ENCODE peak calls at places on chromosomes 11 and 22, in eight cellular contexts. One of them, this sample, is unnamed.

GRCh38 chr11:93719310-93719709 is 22.0 kb downstream of the TAF1D start:
- DNase-seq in DMS153: no peak
- DNase-seq in HS-27A: no peak
- DNase-seq in cerebellar cortex: no peak
- DNase-seq in left colon: no peak
- DNase-seq in effector memory CD4-positive, alpha-beta T cell: no peak
- DNase-seq in activated naive CD4-positive, alpha-beta T cell: no peak
- DNase-seq in colonic mucosa: no peak
- DNase-seq in this sample: no peak

GRCh38 chr11:115580416-115580815 is 76.2 kb upstream of the CADM1 start:
- DNase-seq in HS-27A: no peak
- DNase-seq in DMS153: no peak
- DNase-seq in activated naive CD4-positive, alpha-beta T cell: no peak
- DNase-seq in cerebellar cortex: no peak
- DNase-seq in effector memory CD4-positive, alpha-beta T cell: no peak
- DNase-seq in left colon: no peak
- DNase-seq in colonic mucosa: no peak
- DNase-seq in this sample: no peak

GRCh38 chr11:13335319-13335718 is 57.7 kb downstream of the BMAL1 start:
- DNase-seq in colonic mucosa: peak
- DNase-seq in DMS153: peak
- DNase-seq in cerebellar cortex: peak
- DNase-seq in left colon: peak
- DNase-seq in effector memory CD4-positive, alpha-beta T cell: peak
- DNase-seq in activated naive CD4-positive, alpha-beta T cell: no peak
- DNase-seq in HS-27A: no peak
- DNase-seq in this sample: peak

GRCh38 chr11:85029964-85030363 is 597.2 kb downstream of the DLG2 start:
- DNase-seq in cerebellar cortex: no peak
- DNase-seq in colonic mucosa: no peak
- DNase-seq in left colon: no peak
- DNase-seq in DMS153: peak
- DNase-seq in HS-27A: no peak
- DNase-seq in activated naive CD4-positive, alpha-beta T cell: no peak
- DNase-seq in effector memory CD4-positive, alpha-beta T cell: no peak
- DNase-seq in this sample: no peak

GRCh38 chr11:125384825-125385224 is 111.2 kb downstream of the FEZ1 start:
- DNase-seq in DMS153: no peak
- DNase-seq in colonic mucosa: no peak
- DNase-seq in effector memory CD4-positive, alpha-beta T cell: no peak
- DNase-seq in HS-27A: no peak
- DNase-seq in left colon: no peak
- DNase-seq in activated naive CD4-positive, alpha-beta T cell: no peak
- DNase-seq in cerebellar cortex: no peak
- DNase-seq in this sample: no peak

GRCh38 chr11:111923351-111923788 is 4.7 kb downstream of the C11orf52 start:
- DNase-seq in colonic mucosa: no peak
- DNase-seq in left colon: no peak
- DNase-seq in cerebellar cortex: peak
- DNase-seq in effector memory CD4-positive, alpha-beta T cell: no peak
- DNase-seq in activated naive CD4-positive, alpha-beta T cell: no peak
- DNase-seq in DMS153: no peak
- DNase-seq in HS-27A: no peak
- DNase-seq in this sample: no peak

GRCh38 chr11:77136074-77136473 is 8.0 kb downstream of the MYO7A start:
- DNase-seq in HS-27A: no peak
- DNase-seq in activated naive CD4-positive, alpha-beta T cell: no peak
- DNase-seq in colonic mucosa: no peak
- DNase-seq in DMS153: no peak
- DNase-seq in effector memory CD4-positive, alpha-beta T cell: no peak
- DNase-seq in cerebellar cortex: no peak
- DNase-seq in left colon: no peak
- DNase-seq in this sample: no peak

GRCh38 chr11:114059984-114060401 is 482 bp downstream of the ZBTB16 start:
- DNase-seq in activated naive CD4-positive, alpha-beta T cell: no peak
- DNase-seq in colonic mucosa: peak
- DNase-seq in cerebellar cortex: peak
- DNase-seq in HS-27A: no peak
- DNase-seq in DMS153: no peak
- DNase-seq in left colon: no peak
- DNase-seq in effector memory CD4-positive, alpha-beta T cell: no peak
- DNase-seq in this sample: peak

GRCh38 chr11:9855579-9856260 is 191.8 kb downstream of the SWAP70 start:
- DNase-seq in left colon: no peak
- DNase-seq in cerebellar cortex: no peak
- DNase-seq in colonic mucosa: no peak
- DNase-seq in effector memory CD4-positive, alpha-beta T cell: no peak
- DNase-seq in DMS153: no peak
- DNase-seq in HS-27A: no peak
- DNase-seq in activated naive CD4-positive, alpha-beta T cell: no peak
- DNase-seq in this sample: no peak

GRCh38 chr11:8038811-8039529 is 42.0 kb upstream of the TUB start:
- DNase-seq in effector memory CD4-positive, alpha-beta T cell: no peak
- DNase-seq in left colon: peak
- DNase-seq in cerebellar cortex: no peak
- DNase-seq in HS-27A: no peak
- DNase-seq in activated naive CD4-positive, alpha-beta T cell: no peak
- DNase-seq in colonic mucosa: peak
- DNase-seq in DMS153: no peak
- DNase-seq in this sample: no peak

GRCh38 chr11:112778091-112778889 is 182.9 kb upstream of the NCAM1 start:
- DNase-seq in activated naive CD4-positive, alpha-beta T cell: no peak
- DNase-seq in colonic mucosa: no peak
- DNase-seq in HS-27A: no peak
- DNase-seq in left colon: no peak
- DNase-seq in effector memory CD4-positive, alpha-beta T cell: no peak
- DNase-seq in DMS153: no peak
- DNase-seq in cerebellar cortex: no peak
- DNase-seq in this sample: no peak

GRCh38 chr11:9260182-9261146 is 4.7 kb downstream of the DENND5A start:
- DNase-seq in HS-27A: no peak
- DNase-seq in activated naive CD4-positive, alpha-beta T cell: no peak
- DNase-seq in colonic mucosa: no peak
- DNase-seq in cerebellar cortex: no peak
- DNase-seq in effector memory CD4-positive, alpha-beta T cell: no peak
- DNase-seq in DMS153: no peak
- DNase-seq in left colon: no peak
- DNase-seq in this sample: no peak

GRCh38 chr11:77346906-77347603 is 45.6 kb upstream of the GDPD4 start:
- DNase-seq in left colon: no peak
- DNase-seq in activated naive CD4-positive, alpha-beta T cell: no peak
- DNase-seq in DMS153: no peak
- DNase-seq in effector memory CD4-positive, alpha-beta T cell: no peak
- DNase-seq in HS-27A: peak
- DNase-seq in cerebellar cortex: no peak
- DNase-seq in colonic mucosa: no peak
- DNase-seq in this sample: no peak

GRCh38 chr11:47184711-47185304 is 1.4 kb downstream of the PACSIN3 start:
- DNase-seq in activated naive CD4-positive, alpha-beta T cell: no peak
- DNase-seq in cerebellar cortex: peak
- DNase-seq in effector memory CD4-positive, alpha-beta T cell: no peak
- DNase-seq in left colon: no peak
- DNase-seq in DMS153: no peak
- DNase-seq in HS-27A: no peak
- DNase-seq in colonic mucosa: no peak
- DNase-seq in this sample: no peak

GRCh38 chr22:44188986-44189630 is 8.4 kb downstream of the PARVG start:
- DNase-seq in colonic mucosa: no peak
- DNase-seq in cerebellar cortex: no peak
- DNase-seq in effector memory CD4-positive, alpha-beta T cell: no peak
- DNase-seq in activated naive CD4-positive, alpha-beta T cell: no peak
- DNase-seq in left colon: no peak
- DNase-seq in HS-27A: no peak
- DNase-seq in DMS153: no peak
- DNase-seq in this sample: no peak

GRCh38 chr22:41524809-41525449 is 19.3 kb downstream of the POLR3H start:
- DNase-seq in HS-27A: no peak
- DNase-seq in activated naive CD4-positive, alpha-beta T cell: no peak
- DNase-seq in effector memory CD4-positive, alpha-beta T cell: peak
- DNase-seq in DMS153: no peak
- DNase-seq in cerebellar cortex: peak
- DNase-seq in colonic mucosa: peak
- DNase-seq in left colon: no peak
- DNase-seq in this sample: no peak

GRCh38 chr11:12052676-12053605 is 44.5 kb upstream of the DKK3 start:
- DNase-seq in activated naive CD4-positive, alpha-beta T cell: no peak
- DNase-seq in colonic mucosa: peak
- DNase-seq in cerebellar cortex: peak
- DNase-seq in effector memory CD4-positive, alpha-beta T cell: no peak
- DNase-seq in DMS153: peak
- DNase-seq in HS-27A: no peak
- DNase-seq in left colon: no peak
- DNase-seq in this sample: no peak

GRCh38 chr11:18046116-18046777 is at the start of gene TPH1:
- DNase-seq in left colon: peak
- DNase-seq in activated naive CD4-positive, alpha-beta T cell: no peak
- DNase-seq in colonic mucosa: peak
- DNase-seq in DMS153: peak
- DNase-seq in effector memory CD4-positive, alpha-beta T cell: no peak
- DNase-seq in HS-27A: no peak
- DNase-seq in cerebellar cortex: no peak
- DNase-seq in this sample: no peak

GRCh38 chr11:121039971-121040613 is 16.2 kb downstream of the TBCEL start:
- DNase-seq in cerebellar cortex: no peak
- DNase-seq in left colon: no peak
- DNase-seq in effector memory CD4-positive, alpha-beta T cell: no peak
- DNase-seq in HS-27A: no peak
- DNase-seq in DMS153: no peak
- DNase-seq in colonic mucosa: no peak
- DNase-seq in activated naive CD4-positive, alpha-beta T cell: no peak
- DNase-seq in this sample: no peak

GRCh38 chr11:1935156-1936071 is 11.7 kb upstream of the MRPL23 start:
- DNase-seq in HS-27A: no peak
- DNase-seq in activated naive CD4-positive, alpha-beta T cell: no peak
- DNase-seq in left colon: peak
- DNase-seq in DMS153: no peak
- DNase-seq in colonic mucosa: no peak
- DNase-seq in cerebellar cortex: no peak
- DNase-seq in effector memory CD4-positive, alpha-beta T cell: no peak
- DNase-seq in this sample: no peak

GRCh38 chr11:18844753-18845367 is 53.3 kb upstream of the PTPN5 start:
- DNase-seq in HS-27A: no peak
- DNase-seq in colonic mucosa: no peak
- DNase-seq in activated naive CD4-positive, alpha-beta T cell: no peak
- DNase-seq in left colon: no peak
- DNase-seq in DMS153: peak
- DNase-seq in effector memory CD4-positive, alpha-beta T cell: no peak
- DNase-seq in cerebellar cortex: peak
- DNase-seq in this sample: no peak

GRCh38 chr11:92859290-92859689 is 110.2 kb upstream of the MTNR1B start:
- DNase-seq in effector memory CD4-positive, alpha-beta T cell: no peak
- DNase-seq in colonic mucosa: no peak
- DNase-seq in left colon: no peak
- DNase-seq in DMS153: peak
- DNase-seq in cerebellar cortex: no peak
- DNase-seq in activated naive CD4-positive, alpha-beta T cell: no peak
- DNase-seq in HS-27A: no peak
- DNase-seq in this sample: no peak

GRCh38 chr11:15835705-15836411 is 520.5 kb downstream of the SOX6 start:
- DNase-seq in DMS153: no peak
- DNase-seq in cerebellar cortex: no peak
- DNase-seq in HS-27A: no peak
- DNase-seq in colonic mucosa: no peak
- DNase-seq in left colon: no peak
- DNase-seq in activated naive CD4-positive, alpha-beta T cell: no peak
- DNase-seq in effector memory CD4-positive, alpha-beta T cell: no peak
- DNase-seq in this sample: no peak

GRCh38 chr11:69102732-69103615 is 52.8 kb upstream of the SMIM38 start:
- DNase-seq in effector memory CD4-positive, alpha-beta T cell: no peak
- DNase-seq in left colon: no peak
- DNase-seq in colonic mucosa: no peak
- DNase-seq in HS-27A: no peak
- DNase-seq in activated naive CD4-positive, alpha-beta T cell: no peak
- DNase-seq in DMS153: no peak
- DNase-seq in cerebellar cortex: no peak
- DNase-seq in this sample: no peak

GRCh38 chr11:13939952-13940610 is 22.4 kb upstream of the SPON1 start:
- DNase-seq in effector memory CD4-positive, alpha-beta T cell: no peak
- DNase-seq in left colon: no peak
- DNase-seq in activated naive CD4-positive, alpha-beta T cell: no peak
- DNase-seq in colonic mucosa: no peak
- DNase-seq in cerebellar cortex: no peak
- DNase-seq in DMS153: no peak
- DNase-seq in HS-27A: no peak
- DNase-seq in this sample: no peak

This sample was measured in cerebellum.